ENCODE peak calls at places on chromosome 1, in eight cellular contexts. One of them, this sample, is unnamed.

GRCh38 chr1:78036450-78036849 is 9.3 kb upstream of the GIPC2 start:
- DNase-seq in K562: no peak
- DNase-seq in HCT116: no peak
- DNase-seq in HepG2: no peak
- DNase-seq in SK-N-SH: no peak
- DNase-seq in GM12878: no peak
- DNase-seq in GM23338: no peak
- DNase-seq in HL-60: no peak
- DNase-seq in this sample: no peak

GRCh38 chr1:3072178-3072947 is 3.4 kb downstream of the PRDM16 start:
- DNase-seq in HepG2: no peak
- DNase-seq in GM12878: no peak
- DNase-seq in HCT116: no peak
- DNase-seq in GM23338: peak
- DNase-seq in K562: no peak
- DNase-seq in HL-60: no peak
- DNase-seq in SK-N-SH: no peak
- DNase-seq in this sample: no peak

GRCh38 chr1:85894651-85895050 is 186.4 kb upstream of the ZNHIT6 start:
- DNase-seq in HCT116: peak
- DNase-seq in GM12878: peak
- DNase-seq in GM23338: peak
- DNase-seq in HepG2: peak
- DNase-seq in SK-N-SH: peak
- DNase-seq in HL-60: peak
- DNase-seq in K562: peak
- DNase-seq in this sample: peak

GRCh38 chr1:45608475-45609156 is 15.2 kb downstream of the CCDC17 start:
- DNase-seq in GM12878: no peak
- DNase-seq in SK-N-SH: no peak
- DNase-seq in HepG2: no peak
- DNase-seq in K562: no peak
- DNase-seq in GM23338: no peak
- DNase-seq in HCT116: no peak
- DNase-seq in HL-60: peak
- DNase-seq in this sample: no peak

GRCh38 chr1:237012789-237013383 is 8.6 kb upstream of the MT1HL1 start:
- DNase-seq in GM12878: no peak
- DNase-seq in HepG2: peak
- DNase-seq in HCT116: no peak
- DNase-seq in GM23338: no peak
- DNase-seq in HL-60: no peak
- DNase-seq in SK-N-SH: peak
- DNase-seq in K562: peak
- DNase-seq in this sample: no peak

GRCh38 chr1:3261007-3261968 is 192.3 kb downstream of the PRDM16 start:
- DNase-seq in HCT116: no peak
- DNase-seq in SK-N-SH: no peak
- DNase-seq in HL-60: no peak
- DNase-seq in GM23338: no peak
- DNase-seq in K562: no peak
- DNase-seq in GM12878: no peak
- DNase-seq in HepG2: peak
- DNase-seq in this sample: no peak

GRCh38 chr1:200369706-200370105 is 40.1 kb downstream of the ZNF281 start:
- DNase-seq in GM12878: no peak
- DNase-seq in HL-60: no peak
- DNase-seq in HepG2: peak
- DNase-seq in GM23338: no peak
- DNase-seq in SK-N-SH: no peak
- DNase-seq in HCT116: no peak
- DNase-seq in K562: no peak
- DNase-seq in this sample: no peak

GRCh38 chr1:108830119-108831008 is 26.5 kb downstream of the AKNAD1 start:
- DNase-seq in HCT116: peak
- DNase-seq in GM12878: no peak
- DNase-seq in SK-N-SH: peak
- DNase-seq in HepG2: peak
- DNase-seq in GM23338: peak
- DNase-seq in HL-60: no peak
- DNase-seq in K562: peak
- DNase-seq in this sample: peak

GRCh38 chr1:208535518-208535917 is 291.3 kb upstream of the PLXNA2 start:
- DNase-seq in HepG2: no peak
- DNase-seq in HCT116: no peak
- DNase-seq in SK-N-SH: no peak
- DNase-seq in GM12878: no peak
- DNase-seq in GM23338: no peak
- DNase-seq in K562: no peak
- DNase-seq in HL-60: no peak
- DNase-seq in this sample: no peak

GRCh38 chr1:44537961-44538360 is 132.9 kb downstream of the RNF220 start:
- DNase-seq in HL-60: no peak
- DNase-seq in HCT116: no peak
- DNase-seq in HepG2: no peak
- DNase-seq in K562: no peak
- DNase-seq in GM12878: no peak
- DNase-seq in SK-N-SH: no peak
- DNase-seq in GM23338: no peak
- DNase-seq in this sample: no peak

GRCh38 chr1:114353233-114353632 is 157.8 kb downstream of the TRIM33 start:
- DNase-seq in HCT116: no peak
- DNase-seq in HL-60: no peak
- DNase-seq in K562: peak
- DNase-seq in HepG2: peak
- DNase-seq in GM23338: peak
- DNase-seq in GM12878: no peak
- DNase-seq in SK-N-SH: peak
- DNase-seq in this sample: no peak

GRCh38 chr1:6260433-6260934 is 414 bp downstream of the GPR153 start:
- DNase-seq in SK-N-SH: peak
- DNase-seq in GM23338: peak
- DNase-seq in HCT116: no peak
- DNase-seq in HL-60: no peak
- DNase-seq in HepG2: no peak
- DNase-seq in K562: peak
- DNase-seq in GM12878: no peak
- DNase-seq in this sample: no peak

GRCh38 chr1:39992888-39993287 is 37.9 kb downstream of the MFSD2A start:
- DNase-seq in GM12878: no peak
- DNase-seq in SK-N-SH: no peak
- DNase-seq in HCT116: no peak
- DNase-seq in HepG2: no peak
- DNase-seq in K562: no peak
- DNase-seq in GM23338: no peak
- DNase-seq in HL-60: no peak
- DNase-seq in this sample: no peak

GRCh38 chr1:19260211-19261138 is 8.9 kb downstream of the MRTO4 start:
- DNase-seq in HepG2: no peak
- DNase-seq in SK-N-SH: no peak
- DNase-seq in HCT116: no peak
- DNase-seq in GM23338: no peak
- DNase-seq in GM12878: no peak
- DNase-seq in HL-60: no peak
- DNase-seq in K562: no peak
- DNase-seq in this sample: no peak

GRCh38 chr1:68470388-68470970 is 20.7 kb upstream of the RPE65 start:
- DNase-seq in K562: no peak
- DNase-seq in HCT116: no peak
- DNase-seq in GM12878: no peak
- DNase-seq in HL-60: no peak
- DNase-seq in HepG2: peak
- DNase-seq in SK-N-SH: no peak
- DNase-seq in GM23338: no peak
- DNase-seq in this sample: no peak

GRCh38 chr1:39859859-39860812 is 23.2 kb downstream of the TRIT1 start:
- DNase-seq in GM12878: no peak
- DNase-seq in HCT116: no peak
- DNase-seq in K562: no peak
- DNase-seq in GM23338: no peak
- DNase-seq in HepG2: no peak
- DNase-seq in SK-N-SH: no peak
- DNase-seq in HL-60: no peak
- DNase-seq in this sample: no peak

GRCh38 chr1:101975371-101975770 is 21.4 kb downstream of the OLFM3 start:
- DNase-seq in HCT116: no peak
- DNase-seq in K562: no peak
- DNase-seq in SK-N-SH: no peak
- DNase-seq in GM12878: no peak
- DNase-seq in HepG2: no peak
- DNase-seq in GM23338: no peak
- DNase-seq in HL-60: no peak
- DNase-seq in this sample: no peak

DNA sequence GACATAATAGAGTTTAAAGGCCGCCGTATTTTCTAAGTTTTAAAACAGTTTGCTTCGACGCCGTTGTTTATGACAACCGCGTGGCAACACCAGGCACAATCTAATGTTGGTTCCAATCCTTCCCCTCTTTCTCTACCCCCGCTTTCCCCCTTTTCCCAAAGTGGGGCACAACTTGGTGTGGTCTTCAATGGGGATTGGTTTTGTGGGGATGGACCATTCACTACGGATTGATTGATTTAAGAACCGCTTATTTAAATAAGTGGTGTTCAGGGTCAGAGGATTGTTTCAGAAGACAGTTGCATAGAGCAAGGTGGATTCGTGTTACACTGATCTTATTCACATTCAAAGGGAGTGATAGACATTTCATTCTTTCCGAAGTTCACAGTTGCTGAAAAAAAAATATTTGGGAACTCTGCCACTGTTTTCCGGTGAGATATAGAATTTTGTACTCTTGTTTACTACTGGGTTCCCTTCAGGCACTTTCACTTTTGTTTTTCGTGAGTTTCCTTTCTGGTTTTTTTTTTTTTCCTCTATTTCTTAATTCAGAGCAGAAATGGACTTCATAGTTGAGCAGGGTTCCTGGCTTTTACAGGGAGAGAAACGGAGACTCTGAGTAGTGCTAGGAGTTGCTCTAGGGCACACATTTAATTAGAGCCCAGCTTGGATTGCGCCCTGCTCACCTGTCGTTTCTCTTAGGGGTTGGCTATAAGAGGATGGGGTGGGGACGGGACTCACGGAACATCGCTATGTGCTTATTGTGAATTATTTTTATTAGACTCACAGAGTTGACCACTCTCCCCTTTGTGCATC is 79.6 kb upstream of the AK4 start:
- DNase-seq in SK-N-SH: peak
- DNase-seq in GM12878: no peak
- DNase-seq in HL-60: no peak
- DNase-seq in K562: peak
- DNase-seq in HepG2: no peak
- DNase-seq in GM23338: peak
- DNase-seq in HCT116: no peak
- DNase-seq in this sample: no peak
- TF ChIP-seq CTCF in SK-N-SH: no peak
- TF ChIP-seq CTCF in GM12878: no peak
- TF ChIP-seq CTCF in HL-60: no peak
- TF ChIP-seq CTCF in K562: no peak
- TF ChIP-seq CTCF in HepG2: no peak
- TF ChIP-seq CTCF in GM23338: no peak
- TF ChIP-seq CTCF in HCT116: no peak
- TF ChIP-seq CTCF in this sample: no peak

GRCh38 chr1:231421616-231421970 is 494 bp downstream of the EGLN1 start:
- DNase-seq in SK-N-SH: no peak
- DNase-seq in GM23338: no peak
- DNase-seq in HCT116: no peak
- DNase-seq in K562: no peak
- DNase-seq in GM12878: no peak
- DNase-seq in HepG2: no peak
- DNase-seq in HL-60: peak
- DNase-seq in this sample: no peak
- TF ChIP-seq REST in SK-N-SH: no peak
- TF ChIP-seq REST in GM23338: no peak
- TF ChIP-seq REST in HCT116: no peak
- TF ChIP-seq REST in K562: peak
- TF ChIP-seq REST in GM12878: no peak
- TF ChIP-seq REST in HepG2: no peak
- TF ChIP-seq REST in HL-60: no peak
- TF ChIP-seq REST in this sample: no peak

DNA sequence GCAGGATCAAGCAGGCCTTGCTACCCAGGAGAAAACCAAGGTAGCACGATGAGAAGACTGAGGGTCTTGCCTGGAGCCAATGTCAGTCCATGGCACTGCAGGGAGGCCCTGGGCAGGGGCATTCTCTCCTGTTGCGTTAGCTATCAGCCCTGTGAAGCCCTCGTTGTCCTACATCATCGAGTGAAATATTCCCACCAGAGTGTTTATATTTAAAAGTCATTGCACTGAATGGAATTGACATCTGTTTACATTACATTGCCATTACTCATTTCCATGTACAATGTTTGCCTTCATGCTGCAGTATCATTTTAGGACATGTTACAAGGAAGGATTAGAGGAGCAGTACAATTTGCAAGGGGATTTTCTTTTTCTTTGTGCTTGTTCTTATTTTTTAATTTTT is 243.9 kb downstream of the KAZN start:
- DNase-seq in K562: no peak
- DNase-seq in GM12878: no peak
- DNase-seq in GM23338: no peak
- DNase-seq in HepG2: no peak
- DNase-seq in HCT116: no peak
- DNase-seq in SK-N-SH: no peak
- DNase-seq in HL-60: no peak
- DNase-seq in this sample: no peak
- TF ChIP-seq POLR2AphosphoS5 in K562: no peak
- TF ChIP-seq POLR2AphosphoS5 in GM12878: no peak
- TF ChIP-seq POLR2AphosphoS5 in GM23338: no peak
- TF ChIP-seq POLR2AphosphoS5 in HepG2: no peak
- TF ChIP-seq POLR2AphosphoS5 in HCT116: no peak
- TF ChIP-seq POLR2AphosphoS5 in SK-N-SH: no peak
- TF ChIP-seq POLR2AphosphoS5 in HL-60: no peak
- TF ChIP-seq POLR2AphosphoS5 in this sample: no peak

GRCh38 chr1:88650676-88651418 is 33.2 kb upstream of the PKN2 start:
- DNase-seq in HL-60: no peak
- DNase-seq in GM12878: no peak
- DNase-seq in K562: no peak
- DNase-seq in HepG2: no peak
- DNase-seq in SK-N-SH: no peak
- DNase-seq in HCT116: no peak
- DNase-seq in GM23338: no peak
- DNase-seq in this sample: no peak

GRCh38 chr1:88659552-88659951 is 24.5 kb upstream of the PKN2 start:
- DNase-seq in HCT116: no peak
- DNase-seq in HepG2: no peak
- DNase-seq in SK-N-SH: no peak
- DNase-seq in HL-60: no peak
- DNase-seq in GM23338: no peak
- DNase-seq in K562: no peak
- DNase-seq in GM12878: no peak
- DNase-seq in this sample: no peak

GRCh38 chr1:88655145-88655544 is 28.9 kb upstream of the PKN2 start:
- DNase-seq in GM12878: no peak
- DNase-seq in HepG2: no peak
- DNase-seq in K562: no peak
- DNase-seq in HCT116: no peak
- DNase-seq in SK-N-SH: no peak
- DNase-seq in HL-60: no peak
- DNase-seq in GM23338: no peak
- DNase-seq in this sample: no peak

GRCh38 chr1:88658419-88658818 is 25.7 kb upstream of the PKN2 start:
- DNase-seq in HL-60: no peak
- DNase-seq in GM12878: no peak
- DNase-seq in HCT116: no peak
- DNase-seq in HepG2: no peak
- DNase-seq in SK-N-SH: no peak
- DNase-seq in GM23338: no peak
- DNase-seq in K562: no peak
- DNase-seq in this sample: no peak

GRCh38 chr1:88655685-88656299 is 28.3 kb upstream of the PKN2 start:
- DNase-seq in HCT116: peak
- DNase-seq in GM23338: peak
- DNase-seq in SK-N-SH: peak
- DNase-seq in K562: peak
- DNase-seq in HL-60: no peak
- DNase-seq in GM12878: no peak
- DNase-seq in HepG2: peak
- DNase-seq in this sample: peak
- TF ChIP-seq CTCF in HCT116: peak
- TF ChIP-seq CTCF in GM23338: no peak
- TF ChIP-seq CTCF in SK-N-SH: peak
- TF ChIP-seq CTCF in K562: peak
- TF ChIP-seq CTCF in HL-60: no peak
- TF ChIP-seq CTCF in GM12878: peak
- TF ChIP-seq CTCF in HepG2: no peak
- TF ChIP-seq CTCF in this sample: peak